ENCODE peak calls at places on chromosomes 1 and 21, in six cellular contexts. A, V, H, R, U and Z are unnamed samples.

GRCh38 chr1:23122023-23122738 is 46.5 kb downstream of the LUZP1 start:
- DNase-seq in A (peak), V (no peak), H (peak), R (no peak), U (peak), Z (peak)

GRCh38 chr1:56025942-56026341 is 553.4 kb downstream of the PLPP3 start:
- DNase-seq in A (peak), V (no peak), H (peak), R (no peak), U (peak), Z (no peak)

GRCh38 chr1:24568475-24568874 is 12.6 kb downstream of the NCMAP start:
- DNase-seq in A (no peak), V (no peak), H (no peak), R (no peak), U (no peak), Z (no peak)

GRCh38 chr1:4171480-4172450 is 271.7 kb upstream of the C1orf174 start:
- DNase-seq in A (no peak), V (peak), H (no peak), R (no peak), U (no peak), Z (peak)

GRCh38 chr1:89065077-89065868 is at the start of gene GBP1:
- DNase-seq in A (peak), V (no peak), H (peak), R (no peak), U (peak), Z (no peak)

GRCh38 chr1:84390231-84390630 is 8.1 kb upstream of the DNASE2B start:
- DNase-seq in A (no peak), V (no peak), H (no peak), R (no peak), U (no peak), Z (no peak)

GRCh38 chr1:92901699-92902405 is 59.4 kb downstream of the DIPK1A start:
- DNase-seq in A (no peak), V (no peak), H (peak), R (no peak), U (no peak), Z (peak)

GRCh38 chr1:168452329-168452728 is 91.5 kb downstream of the XCL2 start:
- DNase-seq in A (no peak), V (peak), H (no peak), R (no peak), U (no peak), Z (peak)

GRCh38 chr1:117683571-117684285 is 77.9 kb downstream of the TENT5C start:
- DNase-seq in A (peak), V (no peak), H (peak), R (no peak), U (no peak), Z (no peak)

GRCh38 chr1:150813028-150813707 is 5.1 kb upstream of the CTSK start:
- DNase-seq in A (peak), V (no peak), H (peak), R (no peak), U (peak), Z (peak)

GRCh38 chr1:167490765-167491164 is 27.6 kb downstream of the CD247 start:
- DNase-seq in A (no peak), V (no peak), H (no peak), R (no peak), U (no peak), Z (no peak)

GRCh38 chr21:36297938-36298572 is 21.9 kb upstream of the MORC3 start:
- DNase-seq in A (peak), V (no peak), H (peak), R (no peak), U (peak), Z (no peak)

GRCh38 chr1:230163205-230163604 is 96.2 kb downstream of the GALNT2 start:
- DNase-seq in A (peak), V (no peak), H (peak), R (no peak), U (peak), Z (no peak)

GRCh38 chr1:165726169-165726568 is 27.8 kb upstream of the ALDH9A1 start:
- DNase-seq in A (no peak), V (no peak), H (no peak), R (no peak), U (no peak), Z (no peak)

GRCh38 chr1:92483442-92484170 is 3.1 kb downstream of the GFI1 start:
- DNase-seq in A (no peak), V (peak), H (no peak), R (peak), U (peak), Z (peak)

GRCh38 chr1:3599816-3600215 is 11.5 kb downstream of the MEGF6 start:
- DNase-seq in A (no peak), V (no peak), H (no peak), R (no peak), U (no peak), Z (no peak)

GRCh38 chr21:15775981-15776380 is 46.2 kb downstream of the USP25 start:
- DNase-seq in A (peak), V (no peak), H (peak), R (no peak), U (no peak), Z (no peak)

GRCh38 chr1:213571419-213571818 is 416.4 kb upstream of the PROX1 start:
- DNase-seq in A (no peak), V (no peak), H (no peak), R (no peak), U (no peak), Z (no peak)

GRCh38 chr1:12282142-12282541 is 52.3 kb downstream of the VPS13D start:
- DNase-seq in A (no peak), V (no peak), H (no peak), R (no peak), U (no peak), Z (no peak)

GRCh38 chr1:199859525-199859924 is 168.0 kb upstream of the NR5A2 start:
- DNase-seq in A (peak), V (no peak), H (peak), R (no peak), U (peak), Z (peak)

GRCh38 chr1:231720652-231721325 is 94.2 kb downstream of the DISC1 start:
- DNase-seq in A (no peak), V (no peak), H (no peak), R (no peak), U (no peak), Z (no peak)

GRCh38 chr1:107936498-107937481 is 28.2 kb downstream of the VAV3 start:
- DNase-seq in A (peak), V (peak), H (peak), R (peak), U (peak), Z (peak)

GRCh38 chr1:78214334-78214733 is 168.6 kb downstream of the GIPC2 start:
- DNase-seq in A (no peak), V (no peak), H (no peak), R (no peak), U (no peak), Z (peak)

GRCh38 chr1:178442925-178443324 is 53.8 kb downstream of the CLEC20A start:
- DNase-seq in A (no peak), V (no peak), H (no peak), R (no peak), U (no peak), Z (peak)

GRCh38 chr1:30327370-30328099 is 395.9 kb downstream of the MATN1 start:
- DNase-seq in A (no peak), V (peak), H (no peak), R (no peak), U (no peak), Z (no peak)

DNA sequence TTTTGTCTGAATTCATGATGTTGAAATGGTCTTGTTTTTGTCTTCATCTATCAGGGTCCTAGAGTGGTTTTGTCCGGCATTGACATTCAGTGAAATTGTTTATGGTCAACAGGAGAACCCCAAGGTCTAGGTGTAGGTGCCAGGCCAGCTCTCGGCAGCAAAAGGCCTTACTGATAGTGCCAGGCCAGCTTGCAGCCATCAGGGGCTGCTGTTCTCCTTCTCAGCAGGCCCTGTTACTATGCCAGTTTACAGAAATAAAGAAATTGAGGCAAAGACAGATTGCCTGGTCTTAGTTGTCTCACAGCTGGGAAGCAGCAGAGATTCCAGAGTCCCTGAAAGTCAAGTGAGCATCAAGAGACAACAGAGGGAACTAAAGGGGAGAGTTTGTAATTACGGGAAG is 12.0 kb downstream of the HMGB4 start:
- DNase-seq in A (no peak), V (no peak), H (no peak), R (no peak), U (no peak), Z (no peak)
- H3K4me3 ChIP-seq in A (no peak), V (no peak), H (no peak), R (no peak), U (no peak), Z (no peak)

GRCh38 chr21:37670883-37671282 is 245.4 kb downstream of the KCNJ6 start:
- DNase-seq in A (peak), V (no peak), H (peak), R (no peak), U (peak), Z (no peak)

GRCh38 chr21:37667380-37667779 is 248.9 kb downstream of the KCNJ6 start:
- DNase-seq in A (no peak), V (no peak), H (no peak), R (no peak), U (no peak), Z (no peak)

GRCh38 chr21:37668462-37669239 is 247.6 kb downstream of the KCNJ6 start:
- DNase-seq in A (no peak), V (no peak), H (no peak), R (no peak), U (no peak), Z (peak)

GRCh38 chr21:37671381-37671780 is 244.9 kb downstream of the KCNJ6 start:
- DNase-seq in A (no peak), V (no peak), H (no peak), R (no peak), U (no peak), Z (no peak)

GRCh38 chr21:37669249-37669648 is 247.0 kb downstream of the KCNJ6 start:
- DNase-seq in A (no peak), V (no peak), H (no peak), R (no peak), U (no peak), Z (no peak)
- H2BK120ac ChIP-seq in A (no peak), V (peak), H (no peak), R (no peak), U (no peak), Z (no peak)

GRCh38 chr1:67429528-67430357 is 459 bp downstream of the SERBP1 start:
- DNase-seq in A (peak), V (no peak), H (no peak), R (no peak), U (peak), Z (peak)
- H3K4ac ChIP-seq in A (peak), V (peak), H (peak), R (peak), U (peak), Z (peak)

DNA sequence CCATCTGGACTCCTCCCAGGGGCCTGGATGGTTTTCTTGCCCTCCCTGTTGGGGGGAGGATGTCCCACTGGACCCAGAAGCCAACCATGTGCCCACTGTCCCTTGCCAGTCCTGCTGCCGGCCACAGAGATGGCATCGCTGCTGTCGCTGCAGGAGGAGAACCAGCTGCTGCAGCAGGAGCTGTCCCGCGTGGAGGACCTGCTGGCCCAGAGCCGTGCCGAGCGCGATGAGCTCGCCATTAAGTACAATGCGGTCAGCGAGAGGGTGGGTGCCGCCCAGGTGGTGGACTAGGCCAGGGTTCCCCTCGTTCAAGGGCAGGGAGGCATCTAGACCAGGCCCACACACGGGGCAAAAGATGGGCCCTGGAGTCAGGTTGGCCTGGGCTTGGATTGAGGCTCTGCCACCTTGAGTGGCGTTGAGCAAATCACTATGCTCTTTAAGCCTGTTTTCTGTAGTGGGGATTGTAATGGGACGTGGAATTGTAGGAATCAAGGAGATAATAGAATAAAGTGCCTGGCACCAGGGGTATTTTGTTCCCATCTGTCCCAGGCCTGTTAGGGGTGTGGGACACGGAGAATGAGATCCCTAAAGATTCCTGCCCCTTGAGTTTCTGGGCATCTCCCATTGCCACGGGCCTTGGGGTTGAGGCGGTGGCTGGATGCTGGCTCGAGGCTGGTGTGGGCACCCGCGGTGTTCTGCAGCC is 2.6 kb downstream of the CROCC start:
- DNase-seq in A (no peak), V (no peak), H (no peak), R (no peak), U (no peak), Z (no peak)
- H3K4me3 ChIP-seq in A (no peak), V (no peak), H (no peak), R (no peak), U (no peak), Z (no peak)

GRCh38 chr1:154972517-154973343 is 1.8 kb upstream of the CKS1B start:
- DNase-seq in A (peak), V (peak), H (peak), R (peak), U (peak), Z (peak)
- H2BK120ac ChIP-seq in A (peak), V (peak), H (peak), R (no peak), U (peak), Z (peak)

GRCh38 chr1:29249170-29249691 is 12.9 kb downstream of the PTPRU start:
- DNase-seq in A (peak), V (peak), H (peak), R (no peak), U (no peak), Z (peak)
- H3K4ac ChIP-seq in A (no peak), V (peak), H (peak), R (no peak), U (peak), Z (peak)

GRCh38 chr21:41371698-41372030 is 9.8 kb downstream of the MX2 start:
- DNase-seq in A (no peak), V (no peak), H (no peak), R (no peak), U (no peak), Z (no peak)

GRCh38 chr21:41373253-41373652 is 11.4 kb downstream of the MX2 start:
- DNase-seq in A (no peak), V (no peak), H (no peak), R (no peak), U (no peak), Z (no peak)

GRCh38 chr21:41369915-41370839 is 8.3 kb downstream of the MX2 start:
- DNase-seq in A (peak), V (peak), H (no peak), R (no peak), U (peak), Z (peak)

GRCh38 chr21:41369105-41369914 is 7.5 kb downstream of the MX2 start:
- DNase-seq in A (peak), V (peak), H (no peak), R (peak), U (peak), Z (peak)

DNA sequence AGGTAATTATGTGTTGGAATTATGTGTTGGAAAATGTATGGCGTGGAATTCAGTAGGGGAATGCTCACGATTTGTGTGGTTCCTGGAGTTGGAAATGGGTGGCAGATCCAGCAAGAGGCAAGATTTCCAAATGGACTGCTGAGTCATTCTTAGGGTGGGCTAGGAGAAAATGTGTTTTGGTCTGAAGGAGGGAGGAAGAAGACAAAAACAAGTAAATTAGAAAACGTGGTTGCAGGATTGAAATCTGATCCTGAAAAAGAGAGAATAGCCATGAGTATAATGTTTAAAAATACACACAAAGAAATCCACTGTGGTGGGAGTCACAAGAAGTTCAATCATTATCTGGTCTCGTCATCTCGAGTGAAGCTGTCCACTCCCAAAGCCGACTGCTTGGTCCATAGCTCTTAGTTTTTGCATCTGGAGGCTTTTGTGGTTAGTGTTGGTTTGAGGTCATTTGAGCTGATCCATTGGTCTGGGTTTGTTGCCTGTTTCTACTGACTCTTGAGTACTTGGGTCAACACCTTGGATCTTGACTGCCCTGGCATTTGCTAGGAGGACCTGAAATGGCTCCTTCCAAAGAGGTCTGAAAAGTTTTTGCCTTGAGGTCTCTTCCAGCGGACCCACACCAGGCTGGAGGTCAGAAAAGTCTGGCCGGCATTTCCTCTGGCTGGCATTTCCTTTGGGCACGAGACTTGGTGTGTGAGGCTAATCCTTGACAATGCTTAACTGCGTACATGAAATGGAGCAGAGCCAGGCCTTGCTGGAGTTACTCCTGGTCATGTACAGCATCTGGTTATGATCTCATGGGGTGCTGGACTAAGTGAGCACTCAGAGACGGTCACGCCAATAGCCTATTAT is 9.2 kb downstream of the MX2 start:
- DNase-seq in A (no peak), V (no peak), H (no peak), R (no peak), U (no peak), Z (no peak)
- H3K4me3 ChIP-seq in A (no peak), V (no peak), H (no peak), R (no peak), U (no peak), Z (no peak)